ENCODE peak calls at places on chromosomes 12 and 14, in five cellular contexts. U is cardiac fibroblast, H is spleen, V is lower leg skin, Y is astrocyte. G is an unnamed sample.

GRCh38 chr14:27228053-27228452 is 630.2 kb upstream of the NOVA1 start:
- DNase-seq in U (no peak), H (no peak), V (no peak), Y (no peak), G (no peak)

GRCh38 chr12:124964836-124965462 is 24.0 kb downstream of the DHX37 start:
- DNase-seq in U (peak), H (no peak), V (no peak), Y (no peak), G (no peak)

GRCh38 chr12:62679569-62679968 is 212.9 kb downstream of the MON2 start:
- DNase-seq in U (peak), H (no peak), V (no peak), Y (no peak), G (no peak)

GRCh38 chr12:120100630-120101029 is 15.9 kb downstream of the RAB35 start:
- DNase-seq in U (peak), H (no peak), V (no peak), Y (no peak), G (peak)

GRCh38 chr12:39403376-39403775 is 39.5 kb downstream of the KIF21A start:
- DNase-seq in U (no peak), H (no peak), V (no peak), Y (no peak), G (no peak)

GRCh38 chr14:63717704-63718103 is 10.2 kb downstream of the SGPP1 start:
- DNase-seq in U (peak), H (no peak), V (no peak), Y (peak), G (no peak)

GRCh38 chr14:27623782-27624181 is 1025.9 kb upstream of the NOVA1 start:
- DNase-seq in U (no peak), H (no peak), V (no peak), Y (no peak), G (no peak)

GRCh38 chr14:61647704-61648103 is 47.6 kb upstream of the HIF1A start:
- DNase-seq in U (no peak), H (no peak), V (no peak), Y (no peak), G (no peak)

GRCh38 chr14:102323102-102323501 is 3.6 kb downstream of the ZNF839 start:
- DNase-seq in U (peak), H (peak), V (peak), Y (peak), G (peak)

GRCh38 chr12:104730761-104731160 is 227.3 kb downstream of the SLC41A2 start:
- DNase-seq in U (no peak), H (peak), V (no peak), Y (no peak), G (no peak)

GRCh38 chr12:54587315-54587821 is 1.1 kb downstream of the PPP1R1A start:
- DNase-seq in U (no peak), H (no peak), V (no peak), Y (no peak), G (peak)

GRCh38 chr12:128339121-128339520 is 72.2 kb downstream of the TMEM132C start:
- DNase-seq in U (peak), H (no peak), V (no peak), Y (no peak), G (no peak)

GRCh38 chr14:34331728-34332623 is 130.1 kb downstream of the SPTSSA start:
- DNase-seq in U (peak), H (peak), V (peak), Y (peak), G (peak)

GRCh38 chr12:49084438-49084837 is 10.2 kb downstream of the DHH start:
- DNase-seq in U (no peak), H (no peak), V (no peak), Y (no peak), G (no peak)

GRCh38 chr14:100313464-100314230 is 7.4 kb upstream of the SLC25A29 start:
- DNase-seq in U (no peak), H (no peak), V (peak), Y (no peak), G (no peak)

GRCh38 chr14:81169711-81170103 is 51.1 kb downstream of the GTF2A1 start:
- DNase-seq in U (peak), H (peak), V (peak), Y (no peak), G (peak)

GRCh38 chr14:61128382-61129167 is 147.5 kb downstream of the SLC38A6 start:
- DNase-seq in U (no peak), H (no peak), V (no peak), Y (no peak), G (no peak)

GRCh38 chr14:95683793-95684192 is 2.4 kb upstream of the TCL1B start:
- DNase-seq in U (no peak), H (no peak), V (no peak), Y (no peak), G (no peak)

GRCh38 chr12:54220567-54220966 is 31.8 kb upstream of the SMUG1 start:
- DNase-seq in U (no peak), H (no peak), V (no peak), Y (no peak), G (no peak)

GRCh38 chr12:54140958-54141388 is 47.8 kb downstream of the SMUG1 start:
- DNase-seq in U (peak), H (no peak), V (no peak), Y (no peak), G (no peak)

GRCh38 chr14:64092338-64092737 is 201.8 kb downstream of the ESR2 start:
- DNase-seq in U (no peak), H (no peak), V (no peak), Y (no peak), G (no peak)

GRCh38 chr12:14417717-14418116 is 52.2 kb downstream of the ATF7IP start:
- DNase-seq in U (peak), H (peak), V (peak), Y (peak), G (peak)

GRCh38 chr12:59780605-59781135 is 184.8 kb downstream of the SLC16A7 start:
- DNase-seq in U (peak), H (no peak), V (no peak), Y (peak), G (no peak)

GRCh38 chr14:103838117-103838516 is 9.3 kb downstream of the PPP1R13B start:
- DNase-seq in U (no peak), H (no peak), V (no peak), Y (no peak), G (no peak)
- H3K4me3 ChIP-seq in U (no peak), H (no peak), V (no peak), Y (no peak), G (no peak)

DNA sequence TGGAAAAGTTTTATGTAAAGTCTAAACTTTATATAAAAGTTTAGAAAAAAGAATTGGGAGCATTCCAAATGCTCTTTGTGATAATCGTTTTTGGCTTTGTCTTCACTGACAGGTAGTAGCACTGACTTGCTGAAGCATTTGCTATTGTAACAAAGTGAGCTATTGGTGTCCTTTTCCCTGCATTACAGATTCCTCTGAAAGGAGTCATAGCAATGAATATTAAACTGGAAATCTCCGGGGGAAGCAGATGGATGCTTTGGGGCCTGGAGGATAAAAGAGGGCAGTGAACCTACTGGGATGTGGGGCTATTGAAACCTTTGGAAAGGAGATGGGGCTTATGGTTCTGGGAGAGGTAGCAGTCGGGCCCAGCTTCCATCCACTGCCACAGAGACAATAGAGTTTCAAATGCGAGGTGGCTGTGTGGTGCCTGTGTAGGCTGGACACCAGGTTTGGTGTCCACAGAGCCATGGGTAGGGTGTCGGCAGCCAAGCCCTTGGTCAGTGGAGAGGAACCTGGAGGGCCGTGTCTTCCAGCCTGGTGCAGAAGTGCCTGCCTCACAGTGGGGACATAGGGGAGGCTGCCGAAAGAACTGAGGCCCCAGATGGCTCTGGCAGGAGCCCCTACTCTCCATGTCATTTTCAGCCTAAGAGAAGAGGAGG is 10.1 kb downstream of the GSG1 start:
- DNase-seq in U (no peak), H (no peak), V (no peak), Y (peak), G (no peak)
- H3K4me3 ChIP-seq in U (no peak), H (no peak), V (no peak), Y (no peak), G (no peak)

GRCh38 chr12:116599285-116600122 is 40.3 kb downstream of the MAP1LC3B2 start:
- DNase-seq in U (peak), H (peak), V (peak), Y (peak), G (peak)
- H3K4me3 ChIP-seq in U (peak), H (peak), V (no peak), Y (peak), G (peak)

GRCh38 chr12:111313833-111314259 is 55.0 kb downstream of the PHETA1 start:
- DNase-seq in U (peak), H (peak), V (peak), Y (peak), G (peak)
- H3K4me3 ChIP-seq in U (no peak), H (no peak), V (no peak), Y (no peak), G (no peak)

GRCh38 chr14:104223810-104224515 is 85.6 kb downstream of the KIF26A start:
- DNase-seq in U (no peak), H (peak), V (no peak), Y (no peak), G (no peak)

GRCh38 chr14:104226421-104227385 is 88.3 kb downstream of the KIF26A start:
- DNase-seq in U (no peak), H (peak), V (no peak), Y (no peak), G (no peak)

GRCh38 chr14:104222396-104223036 is 84.1 kb downstream of the KIF26A start:
- DNase-seq in U (no peak), H (peak), V (no peak), Y (no peak), G (no peak)

GRCh38 chr14:104223101-104223809 is 84.9 kb downstream of the KIF26A start:
- DNase-seq in U (no peak), H (peak), V (no peak), Y (no peak), G (no peak)

DNA sequence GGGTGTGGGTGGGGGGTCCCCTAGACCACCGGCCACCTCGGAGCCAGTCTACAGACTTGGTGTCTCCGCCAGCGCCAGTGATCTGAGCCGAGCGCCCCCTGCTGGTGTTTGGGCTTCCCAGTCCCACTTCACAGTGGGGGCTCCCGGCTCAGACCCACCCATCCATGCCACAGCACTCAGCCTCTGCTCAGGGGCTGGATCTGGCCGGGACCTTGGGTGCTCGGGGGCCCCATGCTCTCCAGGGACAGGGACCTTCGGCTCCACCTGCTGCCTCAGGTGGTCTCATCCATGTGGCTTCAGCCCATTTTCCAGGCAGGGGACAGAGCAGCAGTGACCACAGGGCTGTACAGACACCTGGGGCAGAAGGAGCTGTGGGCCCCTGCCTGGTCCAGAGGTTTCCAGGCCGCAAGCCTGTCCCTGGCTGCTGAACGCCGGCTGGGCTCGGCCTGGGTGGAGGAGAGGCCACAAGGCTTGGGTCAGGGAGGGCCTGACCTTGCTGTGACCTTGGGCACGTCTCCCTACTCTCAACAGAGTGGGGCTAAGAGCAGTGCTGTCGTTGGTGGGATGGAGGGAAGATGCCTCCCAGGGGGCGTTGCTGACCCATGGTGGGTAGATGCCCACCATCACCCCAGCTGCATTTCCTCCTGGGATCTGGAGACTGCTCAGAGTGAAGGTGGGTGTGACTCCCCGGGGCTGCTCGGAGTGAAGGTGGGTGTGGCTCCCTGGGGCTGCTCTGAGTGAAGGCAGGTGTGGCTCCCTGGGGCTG is 86.3 kb downstream of the KIF26A start:
- DNase-seq in U (no peak), H (peak), V (no peak), Y (no peak), G (no peak)
- H3K4me3 ChIP-seq in U (no peak), H (no peak), V (no peak), Y (no peak), G (no peak)

DNA sequence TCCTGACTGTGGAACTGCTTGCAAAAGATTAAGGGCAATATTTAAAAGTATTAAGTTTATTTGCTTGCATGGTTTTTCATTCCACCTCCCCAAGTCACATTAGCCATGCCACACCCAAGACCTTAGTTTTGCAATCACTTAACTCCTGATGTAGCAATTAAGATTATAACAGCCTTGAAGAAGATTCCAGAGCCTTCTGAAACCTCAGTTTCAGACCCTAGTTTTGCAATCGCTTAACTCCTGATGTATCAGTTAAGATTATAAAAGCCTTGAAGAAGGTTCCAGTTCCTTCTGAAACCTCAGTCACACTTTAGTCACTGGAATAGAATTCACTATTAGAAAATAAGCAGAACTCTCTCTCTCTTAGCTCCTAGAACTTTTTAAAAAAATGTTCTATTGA is 42.7 kb upstream of the DCN start:
- DNase-seq in U (peak), H (no peak), V (no peak), Y (peak), G (no peak)
- H3K4me3 ChIP-seq in U (no peak), H (no peak), V (no peak), Y (no peak), G (no peak)

GRCh38 chr14:89469210-89470198 is 52.5 kb upstream of the FOXN3 start:
- DNase-seq in U (peak), H (peak), V (no peak), Y (no peak), G (peak)
- H3K4me3 ChIP-seq in U (no peak), H (no peak), V (no peak), Y (no peak), G (no peak)

GRCh38 chr14:75064205-75064567 is 362 bp upstream of the ACYP1 start:
- DNase-seq in U (no peak), H (no peak), V (no peak), Y (no peak), G (no peak)
- H3K4me3 ChIP-seq in U (peak), H (peak), V (no peak), Y (peak), G (peak)

DNA sequence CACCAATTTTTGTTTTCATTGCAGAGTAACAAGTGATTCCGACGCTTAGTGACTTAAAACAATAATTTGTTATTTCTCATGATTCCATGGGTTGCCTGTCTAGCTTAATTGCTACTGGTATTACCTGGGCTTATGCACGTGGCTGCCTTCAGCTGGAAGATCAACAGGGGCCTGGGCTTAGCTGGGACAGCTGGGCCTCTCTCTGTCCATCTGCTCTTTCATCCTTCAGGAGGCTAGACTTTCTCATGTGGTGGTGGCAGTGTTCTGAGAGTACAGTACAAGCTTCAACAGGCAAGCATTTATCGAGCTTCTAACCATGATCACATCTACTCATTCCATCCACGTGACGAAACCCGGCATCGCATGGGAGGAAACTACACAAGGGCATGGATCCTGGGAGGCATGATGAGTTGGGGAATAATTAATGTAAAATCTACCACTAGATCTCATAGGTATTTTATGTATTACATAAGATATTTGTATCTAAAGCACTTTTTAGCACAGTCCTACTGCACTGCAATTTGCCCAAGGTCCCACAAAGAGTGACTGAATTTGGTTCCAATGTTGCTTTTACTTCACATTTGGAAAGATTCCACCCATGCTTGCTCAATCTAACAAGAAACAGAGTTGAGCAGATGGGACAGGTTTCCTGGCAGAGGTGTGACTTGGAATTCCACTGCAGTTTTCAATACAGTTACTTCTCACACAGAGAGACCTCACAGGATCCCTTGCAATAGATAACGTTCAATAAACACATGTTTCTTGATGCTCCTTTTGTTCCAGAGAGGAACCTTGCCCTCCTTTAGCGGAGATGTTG is 153.1 kb upstream of the FRMD6 start:
- DNase-seq in U (no peak), H (no peak), V (peak), Y (no peak), G (no peak)
- H3K4me3 ChIP-seq in U (no peak), H (no peak), V (no peak), Y (no peak), G (no peak)

GRCh38 chr14:56808314-56809201 is 1.7 kb downstream of the OTX2 start:
- DNase-seq in U (no peak), H (no peak), V (no peak), Y (no peak), G (no peak)
- H3K4me3 ChIP-seq in U (no peak), H (peak), V (no peak), Y (peak), G (peak)

G was measured in dorsolateral prefrontal cortex.